ENCODE peak calls at places on chromosomes 11 and 22, in four cellular contexts. J is mucosa of descending colon, Q is body of pancreas, Y is MM.1S. B is an unnamed sample.

GRCh38 chr11:21323617-21324016 is 654.2 kb downstream of the NELL1 start:
- DNase-seq in J (no peak), Q (no peak), Y (no peak), B (no peak)

GRCh38 chr11:72743321-72744221 is 8.6 kb downstream of the ARAP1 start:
- DNase-seq in J (no peak), Q (no peak), Y (no peak), B (peak; percentile 80)

GRCh38 chr11:122746611-122747305 is 91.2 kb downstream of the UBASH3B start:
- DNase-seq in J (no peak), Q (no peak), Y (no peak), B (no peak)

GRCh38 chr11:62256281-62256680 is 13.7 kb upstream of the SCGB2A2 start:
- DNase-seq in J (no peak), Q (no peak), Y (no peak), B (no peak)

GRCh38 chr11:67117667-67118058 is 1.4 kb upstream of the KDM2A start:
- DNase-seq in J (peak; percentile 63), Q (peak; percentile 24), Y (no peak), B (peak; percentile 57)

GRCh38 chr11:36340909-36341308 is 44.8 kb downstream of the PRR5L start:
- DNase-seq in J (no peak), Q (no peak), Y (no peak), B (no peak)

GRCh38 chr11:79482800-79483199 is 42.0 kb upstream of the TENM4 start:
- DNase-seq in J (no peak), Q (no peak), Y (peak; percentile 20), B (no peak)

GRCh38 chr11:68036717-68037239 is 2.0 kb upstream of the TCIRG1 start:
- DNase-seq in J (peak; percentile 69), Q (no peak), Y (no peak), B (peak; percentile 85)

GRCh38 chr22:25350551-25350971 is 131.1 kb downstream of the CRYBB2 start:
- DNase-seq in J (no peak), Q (no peak), Y (no peak), B (peak; percentile 41)

GRCh38 chr11:101127348-101127698 is 2.3 kb downstream of the PGR start:
- DNase-seq in J (peak; percentile 52), Q (peak; percentile 11), Y (peak; percentile 51), B (no peak)

GRCh38 chr11:102546923-102547471 is 16.4 kb upstream of the MMP7 start:
- DNase-seq in J (no peak), Q (no peak), Y (no peak), B (peak; percentile 62)

GRCh38 chr11:63635762-63636465 is 21.7 kb upstream of the PLAAT3 start:
- DNase-seq in J (peak; percentile 57), Q (peak; percentile 60), Y (peak; percentile 50), B (peak; percentile 85)

GRCh38 chr11:96294289-96294688 is 48.7 kb downstream of the MAML2 start:
- DNase-seq in J (no peak), Q (no peak), Y (no peak), B (no peak)

GRCh38 chr11:34839969-34840368 is 76.2 kb downstream of the APIP start:
- DNase-seq in J (no peak), Q (no peak), Y (no peak), B (no peak)

GRCh38 chr22:47570300-47570685 is 807.8 kb downstream of the TBC1D22A start:
- DNase-seq in J (no peak), Q (no peak), Y (no peak), B (no peak)

GRCh38 chr11:122069946-122070345 is 46.1 kb downstream of the BLID start:
- DNase-seq in J (no peak), Q (peak; percentile 30), Y (peak; percentile 90), B (peak; percentile 16)

GRCh38 chr11:66261578-66261977 is 6.9 kb upstream of the RAB1B start:
- DNase-seq in J (no peak), Q (no peak), Y (no peak), B (no peak)

GRCh38 chr11:75836422-75836821 is 21.4 kb downstream of the UVRAG start:
- DNase-seq in J (no peak), Q (no peak), Y (no peak), B (no peak)

GRCh38 chr11:120168960-120169681 is 31.2 kb upstream of the TRIM29 start:
- DNase-seq in J (peak; percentile 83), Q (peak; percentile 74), Y (peak; percentile 45), B (no peak)

GRCh38 chr11:77501748-77502147 is 27.9 kb upstream of the PAK1 start:
- DNase-seq in J (no peak), Q (no peak), Y (no peak), B (no peak)

GRCh38 chr22:28855355-28856094 is 27.8 kb upstream of the ZNRF3 start:
- DNase-seq in J (no peak), Q (peak; percentile 58), Y (peak; percentile 73), B (no peak)

GRCh38 chr11:118295834-118296454 is 8.6 kb upstream of the CD3E start:
- DNase-seq in J (no peak), Q (peak; percentile 43), Y (no peak), B (no peak)

GRCh38 chr22:22881116-22882032 is 6.2 kb upstream of the IGLL5 start:
- DNase-seq in J (no peak), Q (no peak), Y (peak; percentile 39), B (no peak)

GRCh38 chr11:111454561-111455192 is 57.5 kb downstream of the BTG4 start:
- DNase-seq in J (peak; percentile 59), Q (no peak), Y (peak; percentile 34), B (no peak)

GRCh38 chr11:65118097-65118837 is 766 bp upstream of the ZNHIT2 start:
- DNase-seq in J (no peak), Q (no peak), Y (no peak), B (no peak)

GRCh38 chr11:62601114-62601363 is 626 bp downstream of the MTA2 start:
- DNase-seq in J (no peak), Q (peak; percentile 48), Y (peak; percentile 31), B (peak; percentile 76)

GRCh38 chr22:17501679-17502285 is 61.5 kb upstream of the SLC25A18 start:
- DNase-seq in J (no peak), Q (peak; percentile 17), Y (peak; percentile 79), B (no peak)

GRCh38 chr11:2537010-2537695 is 92.3 kb downstream of the KCNQ1 start:
- DNase-seq in J (peak; percentile 9), Q (no peak), Y (no peak), B (no peak)

GRCh38 chr11:96741068-96741467 is 351.3 kb downstream of the JRKL start:
- DNase-seq in J (no peak), Q (no peak), Y (no peak), B (no peak)

GRCh38 chr11:86787018-86787417 is 13.3 kb upstream of the PRSS23 start:
- DNase-seq in J (no peak), Q (no peak), Y (no peak), B (peak; percentile 52)

GRCh38 chr11:61781585-61781984 is 10.8 kb downstream of the TMEM258 start:
- DNase-seq in J (no peak), Q (no peak), Y (no peak), B (no peak)

GRCh38 chr11:132988381-132988780 is 543.9 kb downstream of the OPCML start:
- DNase-seq in J (no peak), Q (no peak), Y (no peak), B (no peak)

GRCh38 chr11:1504581-1505290 is 18.2 kb upstream of the MOB2 start:
- DNase-seq in J (no peak), Q (no peak), Y (no peak), B (no peak)

GRCh38 chr22:26565181-26565580 is 24.8 kb downstream of the TPST2 start:
- DNase-seq in J (no peak), Q (peak; percentile 76), Y (no peak), B (no peak)

GRCh38 chr11:17898782-17899181 is 114.1 kb downstream of the SERGEF start:
- DNase-seq in J (no peak), Q (no peak), Y (no peak), B (no peak)

GRCh38 chr22:37234736-37235711 is 9.0 kb downstream of the RAC2 start:
- DNase-seq in J (no peak), Q (no peak), Y (no peak), B (no peak)

GRCh38 chr11:48020092-48020755 is 39.9 kb downstream of the PTPRJ start:
- DNase-seq in J (no peak), Q (no peak), Y (no peak), B (peak; percentile 57)

GRCh38 chr22:24106385-24107381 is 74.6 kb upstream of the SUSD2 start:
- DNase-seq in J (peak; percentile 39), Q (no peak), Y (peak; percentile 54), B (no peak)
- TF ChIP-seq CTCF in J (no peak), Q (no peak), Y (peak; percentile 58), B (peak; percentile 28)

GRCh38 chr11:43779306-43779705 is 98.8 kb downstream of the HSD17B12 start:
- DNase-seq in J (no peak), Q (no peak), Y (no peak), B (no peak)
- H3K9me3 ChIP-seq in J (peaks cover 17% of the 10 kb centered on the region), Q (no peaks in the 10 kb centered on the region), Y (no peaks in the 10 kb centered on the region), B (peaks cover 6% of the 10 kb centered on the region)

GRCh38 chr11:30174265-30175022 is 56.4 kb upstream of the FSHB start:
- DNase-seq in J (no peak), Q (no peak), Y (no peak), B (no peak)
- TF ChIP-seq CTCF in J (no peak), Q (no peak), Y (no peak), B (no peak)

DNA sequence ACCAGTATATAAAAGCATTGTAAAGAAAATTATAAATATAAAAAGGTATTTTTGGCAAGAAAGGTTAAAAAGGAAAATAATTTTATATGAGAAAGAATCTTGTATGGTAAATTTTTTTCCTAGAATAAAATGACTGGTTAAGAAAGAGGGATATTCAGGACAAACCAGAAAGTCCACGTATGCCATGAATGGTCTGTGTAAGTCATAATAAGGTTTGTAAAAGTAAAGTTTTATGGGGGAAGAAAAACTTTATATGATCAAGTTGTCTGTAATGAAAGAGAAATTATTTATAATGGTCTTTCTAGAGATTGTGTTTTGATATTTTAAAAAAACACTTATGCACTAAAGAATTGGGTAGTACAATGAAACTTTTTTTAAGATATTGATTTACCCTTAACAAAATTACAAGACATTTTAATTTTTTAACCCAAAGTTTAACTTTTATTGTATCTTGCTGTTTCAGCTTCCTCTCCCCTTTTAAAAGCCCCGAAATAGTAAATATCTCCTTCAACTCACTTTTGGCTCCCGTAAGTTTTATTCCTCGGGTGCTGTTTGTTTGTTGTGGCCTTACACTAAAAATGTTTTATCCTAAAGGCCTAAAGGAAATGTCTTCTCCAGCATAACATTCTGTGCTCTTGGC is 47.7 kb downstream of the AMOTL1 start:
- DNase-seq in J (no peak), Q (no peak), Y (no peak), B (no peak)
- H3K9me3 ChIP-seq in J (peaks cover 7% of the 10 kb centered on the region), Q (no peaks in the 10 kb centered on the region), Y (no peaks in the 10 kb centered on the region), B (no peaks in the 10 kb centered on the region)

DNA sequence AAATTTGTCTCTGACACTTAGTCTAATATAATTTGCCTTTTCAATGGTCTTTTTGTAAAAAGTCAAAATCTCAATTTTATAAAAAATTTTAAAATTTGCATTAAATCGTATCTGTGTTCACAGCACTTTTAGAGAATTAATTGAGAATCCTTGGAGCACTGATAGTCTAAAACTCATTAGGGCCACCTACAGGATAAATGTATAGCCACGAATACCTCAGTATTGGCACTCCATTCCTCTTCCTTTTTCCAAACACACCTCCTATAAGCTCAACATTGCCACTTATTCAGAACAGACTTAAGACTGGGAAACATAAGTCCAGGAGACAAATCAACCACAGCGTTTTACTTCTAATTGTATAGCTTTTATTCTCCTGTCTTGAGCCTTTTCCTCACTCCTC is 776.0 kb upstream of the ARHGAP42 start:
- DNase-seq in J (no peak), Q (no peak), Y (no peak), B (no peak)
- TF ChIP-seq CTCF in J (no peak), Q (no peak), Y (no peak), B (no peak)